ENCODE peak calls at places on chromosomes 13 and 19, in five cellular contexts. Z is HCT116, D is SK-N-SH, N is GM12878, K is HepG2. E is an unnamed sample.

GRCh38 chr19:32191921-32192320 is 153.5 kb upstream of the ZNF507 start:
- DNase-seq in Z (no peak), D (no peak), N (no peak), K (no peak), E (no peak)

GRCh38 chr19:39408392-39409206 is 2.0 kb downstream of the ZFP36 start:
- DNase-seq in Z (peak; percentile 68), D (no peak), N (no peak), K (no peak), E (peak; percentile 56)

GRCh38 chr13:44402902-44403719 is 29.5 kb downstream of the SERP2 start:
- DNase-seq in Z (no peak), D (no peak), N (no peak), K (no peak), E (peak; percentile 75)

GRCh38 chr19:15123900-15124299 is 16.7 kb downstream of the SYDE1 start:
- DNase-seq in Z (no peak), D (peak; percentile 76), N (no peak), K (no peak), E (peak; percentile 26)

GRCh38 chr13:48214519-48215121 is 18.4 kb upstream of the ITM2B start:
- DNase-seq in Z (no peak), D (no peak), N (no peak), K (no peak), E (no peak)

GRCh38 chr13:50643055-50643454 is 200.4 kb downstream of the DLEU7 start:
- DNase-seq in Z (no peak), D (no peak), N (no peak), K (no peak), E (no peak)

GRCh38 chr19:41261474-41262190 is 2.5 kb upstream of the HNRNPUL1 start:
- DNase-seq in Z (no peak), D (no peak), N (no peak), K (no peak), E (no peak)

GRCh38 chr13:113974304-113975281 is 717 bp upstream of the C13orf46 start:
- DNase-seq in Z (no peak), D (no peak), N (no peak), K (no peak), E (no peak)

GRCh38 chr13:90217275-90217674 is 1130.2 kb upstream of the MIR17HG start:
- DNase-seq in Z (no peak), D (no peak), N (no peak), K (no peak), E (no peak)

GRCh38 chr19:13965926-13966683 is 13.8 kb downstream of the DCAF15 start:
- DNase-seq in Z (no peak), D (no peak), N (no peak), K (no peak), E (no peak)

GRCh38 chr13:28401303-28402056 is 93.4 kb downstream of the FLT1 start:
- DNase-seq in Z (no peak), D (no peak), N (peak; percentile 62), K (no peak), E (no peak)
- TF ChIP-seq JUND in Z (no peak), D (no peak), N (no peak), K (no peak), E (no peak)

GRCh38 chr13:107457686-107458085 is 757.6 kb downstream of the LIG4 start:
- DNase-seq in Z (no peak), D (no peak), N (no peak), K (no peak), E (peak; percentile 50)
- TF ChIP-seq JUND in Z (no peak), D (no peak), N (no peak), K (no peak), E (no peak)

GRCh38 chr19:34274284-34274826 is 20.0 kb downstream of the GARRE1 start:
- DNase-seq in Z (no peak), D (no peak), N (no peak), K (no peak), E (no peak)

GRCh38 chr19:34273121-34273845 is 18.9 kb downstream of the GARRE1 start:
- DNase-seq in Z (no peak), D (no peak), N (no peak), K (no peak), E (no peak)

GRCh38 chr19:34275705-34276104 is 21.4 kb downstream of the GARRE1 start:
- DNase-seq in Z (no peak), D (no peak), N (no peak), K (no peak), E (no peak)

GRCh38 chr19:34276614-34277013 is 22.3 kb downstream of the GARRE1 start:
- DNase-seq in Z (no peak), D (no peak), N (no peak), K (no peak), E (no peak)

DNA sequence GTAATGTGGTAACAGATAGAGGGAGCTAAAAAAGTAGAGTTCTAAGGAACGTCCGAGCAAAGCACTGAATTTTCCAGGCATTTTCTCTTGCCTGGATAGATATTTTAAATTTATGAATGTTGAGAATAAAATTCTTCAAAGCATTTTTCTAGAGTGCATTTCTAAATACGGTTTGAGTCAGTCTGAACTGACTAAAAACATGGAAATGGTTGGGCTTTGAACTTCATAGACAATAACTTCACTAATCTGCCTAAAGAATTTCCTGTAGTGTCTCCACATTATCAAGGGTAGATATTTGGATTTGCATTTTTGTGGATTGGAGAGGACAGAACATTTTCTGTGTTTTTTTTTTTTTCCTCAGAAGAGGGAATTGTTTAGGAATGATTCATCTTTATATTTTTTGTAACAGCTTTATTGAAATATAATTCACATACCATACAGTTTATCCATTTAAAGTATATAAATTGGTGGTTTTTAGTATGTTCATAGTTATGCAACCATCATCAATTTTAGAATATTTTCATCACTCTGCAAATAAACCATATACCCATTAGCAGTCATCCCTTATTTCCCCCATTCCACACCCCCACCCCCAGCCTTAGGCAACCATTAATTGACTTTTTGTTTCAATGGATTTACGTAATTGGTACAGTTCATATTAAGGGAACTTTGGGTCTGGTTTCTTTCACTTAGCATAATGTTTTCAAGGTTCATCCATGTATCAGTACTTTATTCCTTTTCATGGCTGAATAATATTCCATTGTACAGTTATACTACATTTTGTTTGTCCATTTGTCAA is 20.7 kb downstream of the GARRE1 start:
- DNase-seq in Z (no peak), D (no peak), N (no peak), K (peak; percentile 85), E (no peak)
- TF ChIP-seq JUND in Z (no peak), D (peak; percentile 76), N (no peak), K (no peak), E (no peak)

GRCh38 chr13:41458939-41459753 is 1.8 kb downstream of the RGCC start:
- DNase-seq in Z (peak; percentile 28), D (peak; percentile 32), N (no peak), K (peak; percentile 30), E (peak; percentile 26)
- TF ChIP-seq JUND in Z (no peak), D (no peak), N (no peak), K (no peak), E (no peak)

DNA sequence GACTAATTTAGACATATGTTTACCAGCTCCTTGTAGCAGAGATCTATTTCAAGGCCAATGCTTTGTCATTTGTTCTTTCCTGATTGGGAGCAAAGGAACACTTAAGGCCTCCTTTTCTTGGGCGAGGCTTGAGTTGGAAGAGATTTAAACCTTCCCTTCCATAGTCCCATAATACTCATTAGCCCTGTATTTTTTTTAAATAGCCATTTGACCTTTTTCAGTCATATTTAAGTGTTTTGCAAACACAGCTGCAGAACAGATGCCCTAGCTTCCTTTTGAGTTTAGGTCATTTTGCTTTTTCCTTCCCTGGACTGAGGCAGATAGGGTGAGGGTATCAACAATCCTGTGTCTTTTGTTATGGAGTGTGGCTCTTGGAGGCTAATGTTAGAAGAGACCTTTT is 198.3 kb downstream of the NBEA start:
- DNase-seq in Z (no peak), D (no peak), N (no peak), K (no peak), E (no peak)
- TF ChIP-seq JUND in Z (no peak), D (no peak), N (no peak), K (no peak), E (no peak)

DNA sequence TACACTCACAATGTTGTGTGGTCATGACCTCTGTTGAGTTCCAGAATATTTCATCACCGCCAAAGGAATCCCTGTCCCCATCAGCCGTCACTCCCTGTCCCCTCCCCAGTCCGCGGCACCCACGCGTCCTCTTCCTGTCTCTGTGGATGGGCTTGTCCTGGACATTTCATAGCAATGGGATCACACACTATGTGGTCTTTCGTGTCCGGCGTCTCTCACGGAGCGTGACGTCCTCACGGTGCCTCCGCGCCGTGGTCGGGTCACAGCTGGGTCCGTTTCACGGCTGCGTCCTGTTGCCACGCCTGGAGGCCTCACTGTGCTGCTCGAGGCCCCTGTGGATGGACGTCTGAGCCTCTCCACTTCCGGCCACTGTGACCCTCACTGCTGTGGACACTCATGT is 6.6 kb downstream of the AZU1 start:
- DNase-seq in Z (no peak), D (no peak), N (no peak), K (no peak), E (no peak)
- TF ChIP-seq JUND in Z (no peak), D (no peak), N (no peak), K (no peak), E (no peak)

DNA sequence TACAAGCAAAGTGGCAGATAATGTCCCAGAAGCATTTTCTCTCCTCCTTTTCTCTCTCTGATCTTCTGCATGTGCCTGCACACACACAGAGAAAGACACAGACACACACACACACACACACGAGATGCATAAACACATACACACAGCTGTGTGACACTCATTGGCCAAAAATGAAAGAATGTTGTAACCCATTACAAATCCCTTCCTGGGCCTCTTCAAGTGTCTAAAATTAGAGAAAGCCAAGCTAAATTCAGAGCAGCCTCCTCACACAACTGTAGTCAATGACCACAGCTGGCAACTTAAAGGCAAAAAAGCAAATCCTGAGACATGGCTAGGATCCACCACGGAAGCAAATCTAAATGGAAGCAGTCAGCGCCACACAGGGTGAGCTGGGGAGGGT is 620.8 kb downstream of the EFNB2 start:
- DNase-seq in Z (no peak), D (no peak), N (no peak), K (no peak), E (no peak)
- TF ChIP-seq JUND in Z (no peak), D (no peak), N (no peak), K (no peak), E (no peak)

GRCh38 chr19:42540071-42540553 is 11.8 kb upstream of the CEACAM1 start:
- DNase-seq in Z (no peak), D (no peak), N (no peak), K (no peak), E (no peak)
- TF ChIP-seq JUND in Z (no peak), D (no peak), N (no peak), K (no peak), E (no peak)

DNA sequence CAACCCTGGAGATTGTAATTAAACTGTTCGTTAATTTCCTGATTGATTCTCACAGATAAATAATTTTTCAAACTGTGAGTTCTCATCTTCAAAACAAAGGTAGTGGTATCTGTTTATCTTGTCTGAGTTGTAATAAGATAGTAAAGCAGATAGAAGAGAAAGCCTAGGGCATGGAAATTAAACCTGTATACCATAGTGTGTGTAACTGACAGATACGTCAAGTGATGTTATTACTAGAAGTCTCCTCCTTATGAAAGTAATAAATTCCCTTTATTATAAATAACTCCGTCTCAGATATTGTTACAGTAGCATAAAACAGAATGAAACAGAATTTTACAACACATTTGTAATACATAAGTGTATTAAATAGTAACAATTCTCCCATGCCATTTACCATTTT is 1065.1 kb downstream of the SLITRK1 start:
- DNase-seq in Z (no peak), D (no peak), N (no peak), K (no peak), E (no peak)
- TF ChIP-seq JUND in Z (no peak), D (no peak), N (no peak), K (no peak), E (no peak)

GRCh38 chr13:39729161-39729560 is 73.7 kb downstream of the COG6 start:
- DNase-seq in Z (no peak), D (no peak), N (no peak), K (no peak), E (no peak)
- TF ChIP-seq JUND in Z (no peak), D (no peak), N (no peak), K (no peak), E (no peak)